ENCODE peak calls at places on chromosomes 12 and 14, in eight cellular contexts. W is left ventricle myocardium inferior, B is fibroblast of the aortic adventitia, K is dorsolateral prefrontal cortex, Q is BE2C, M is astrocyte of the spinal cord, R is heart right ventricle, T is HFF-Myc. A is an unnamed sample.

GRCh38 chr12:92297932-92298681 is 152.5 kb upstream of the BTG1 start:
- DNase-seq in W (no peak), B (peak), K (no peak), Q (no peak), M (peak), R (no peak), T (no peak), A (peak)

GRCh38 chr12:62712561-62712960 is 222.4 kb downstream of the PPM1H start:
- DNase-seq in W (no peak), B (no peak), K (no peak), Q (no peak), M (no peak), R (no peak), T (no peak), A (no peak)

GRCh38 chr12:131371580-131372475 is 339.1 kb upstream of the SFSWAP start:
- DNase-seq in W (no peak), B (no peak), K (no peak), Q (no peak), M (no peak), R (no peak), T (no peak), A (no peak)

GRCh38 chr12:18084080-18084479 is 5.9 kb downstream of the RERGL start:
- DNase-seq in W (no peak), B (no peak), K (no peak), Q (no peak), M (no peak), R (no peak), T (no peak), A (no peak)

GRCh38 chr12:132588821-132589669 is 21.3 kb downstream of the LRCOL1 start:
- DNase-seq in W (no peak), B (no peak), K (no peak), Q (no peak), M (no peak), R (no peak), T (no peak), A (no peak)

GRCh38 chr12:24574538-24574937 is 374.4 kb downstream of the BCAT1 start:
- DNase-seq in W (no peak), B (no peak), K (no peak), Q (no peak), M (no peak), R (no peak), T (no peak), A (no peak)

GRCh38 chr14:80637726-80638619 is 303.6 kb downstream of the CEP128 start:
- DNase-seq in W (no peak), B (no peak), K (no peak), Q (no peak), M (peak), R (no peak), T (peak), A (no peak)

GRCh38 chr14:104109731-104110361 is 24.3 kb downstream of the ASPG start:
- DNase-seq in W (peak), B (no peak), K (peak), Q (no peak), M (no peak), R (peak), T (no peak), A (no peak)

GRCh38 chr12:18446245-18446644 is 184.9 kb downstream of the PIK3C2G start:
- DNase-seq in W (no peak), B (no peak), K (no peak), Q (no peak), M (no peak), R (no peak), T (no peak), A (peak)

GRCh38 chr14:22839159-22839779 is 2.9 kb downstream of the MMP14 start:
- DNase-seq in W (no peak), B (peak), K (no peak), Q (no peak), M (no peak), R (no peak), T (no peak), A (peak)

GRCh38 chr14:80930836-80931389 is 10.6 kb downstream of the CEP128 start:
- DNase-seq in W (no peak), B (peak), K (no peak), Q (no peak), M (peak), R (no peak), T (peak), A (peak)

GRCh38 chr12:109563291-109564284 is 9.7 kb downstream of the MMAB start:
- DNase-seq in W (peak), B (no peak), K (no peak), Q (no peak), M (no peak), R (peak), T (no peak), A (no peak)

GRCh38 chr12:49872781-49873181 is 29.9 kb upstream of the BCDIN3D start:
- DNase-seq in W (no peak), B (peak), K (no peak), Q (no peak), M (no peak), R (no peak), T (no peak), A (no peak)

GRCh38 chr14:72894623-72895378 is 900 bp upstream of the DPF3 start:
- DNase-seq in W (peak), B (no peak), K (no peak), Q (peak), M (peak), R (peak), T (no peak), A (no peak)

GRCh38 chr14:64932231-64932630 is 10.3 kb downstream of the GPX2 start:
- DNase-seq in W (no peak), B (no peak), K (no peak), Q (no peak), M (no peak), R (no peak), T (no peak), A (no peak)

GRCh38 chr12:112303004-112303403 is 79.2 kb downstream of the HECTD4 start:
- DNase-seq in W (no peak), B (peak), K (no peak), Q (no peak), M (peak), R (no peak), T (peak), A (peak)

GRCh38 chr12:123142518-123142840 is 8.4 kb downstream of the PITPNM2 start:
- DNase-seq in W (no peak), B (no peak), K (no peak), Q (no peak), M (no peak), R (no peak), T (no peak), A (no peak)

GRCh38 chr14:50924236-50924635 is 20.0 kb downstream of the PYGL start:
- DNase-seq in W (no peak), B (no peak), K (no peak), Q (no peak), M (no peak), R (no peak), T (no peak), A (no peak)

GRCh38 chr12:116595186-116595585 is 36.0 kb downstream of the MAP1LC3B2 start:
- DNase-seq in W (no peak), B (peak), K (no peak), Q (no peak), M (no peak), R (no peak), T (no peak), A (no peak)

GRCh38 chr14:68247281-68247680 is 427.7 kb downstream of the RAD51B start:
- DNase-seq in W (no peak), B (no peak), K (no peak), Q (no peak), M (no peak), R (no peak), T (no peak), A (no peak)

GRCh38 chr14:59103396-59103795 is 85.1 kb upstream of the DAAM1 start:
- DNase-seq in W (no peak), B (peak), K (no peak), Q (no peak), M (peak), R (no peak), T (no peak), A (no peak)

GRCh38 chr12:52791271-52792184 is 4.4 kb downstream of the KRT3 start:
- DNase-seq in W (no peak), B (no peak), K (no peak), Q (no peak), M (no peak), R (no peak), T (no peak), A (no peak)

GRCh38 chr14:55153951-55154350 is 24.9 kb downstream of the LGALS3 start:
- DNase-seq in W (no peak), B (no peak), K (no peak), Q (no peak), M (no peak), R (no peak), T (no peak), A (no peak)

GRCh38 chr12:53298154-53298553 is 1.3 kb upstream of the MYG1 start:
- DNase-seq in W (no peak), B (peak), K (no peak), Q (no peak), M (peak), R (no peak), T (no peak), A (no peak)

GRCh38 chr14:52023518-52023917 is 34.2 kb downstream of the RTRAF start:
- DNase-seq in W (no peak), B (peak), K (no peak), Q (no peak), M (peak), R (no peak), T (peak), A (no peak)

GRCh38 chr12:12560587-12561304 is 1.9 kb downstream of the DUSP16 start:
- DNase-seq in W (no peak), B (peak), K (no peak), Q (no peak), M (peak), R (no peak), T (no peak), A (peak)

GRCh38 chr12:117321572-117321971 is 39.9 kb downstream of the NOS1 start:
- DNase-seq in W (no peak), B (no peak), K (no peak), Q (no peak), M (no peak), R (no peak), T (no peak), A (no peak)

GRCh38 chr12:52903855-52904508 is 894 bp downstream of the KRT8 start:
- DNase-seq in W (peak), B (no peak), K (no peak), Q (peak), M (peak), R (peak), T (no peak), A (peak)

GRCh38 chr14:49207451-49207850 is 378.7 kb downstream of the RPS29 start:
- DNase-seq in W (no peak), B (no peak), K (no peak), Q (no peak), M (no peak), R (no peak), T (no peak), A (no peak)

GRCh38 chr12:112904571-112904970 is 2.2 kb upstream of the OAS1 start:
- DNase-seq in W (no peak), B (peak), K (no peak), Q (no peak), M (peak), R (no peak), T (no peak), A (no peak)

GRCh38 chr12:94147991-94148840 is at the start of gene PLXNC1:
- DNase-seq in W (peak), B (peak), K (peak), Q (peak), M (peak), R (peak), T (no peak), A (peak)

GRCh38 chr14:101200650-101201516 is 297.4 kb upstream of the RTL1 start:
- DNase-seq in W (no peak), B (no peak), K (no peak), Q (no peak), M (no peak), R (no peak), T (no peak), A (no peak)

GRCh38 chr14:95282354-95282985 is 37.2 kb downstream of the CLMN start:
- DNase-seq in W (no peak), B (no peak), K (no peak), Q (no peak), M (no peak), R (no peak), T (no peak), A (no peak)

GRCh38 chr12:2264622-2265306 is 212.0 kb downstream of the CACNA1C start:
- DNase-seq in W (no peak), B (peak), K (no peak), Q (no peak), M (peak), R (no peak), T (no peak), A (no peak)

GRCh38 chr12:76032043-76032981 is 736 bp upstream of the PHLDA1 start:
- DNase-seq in W (peak), B (peak), K (no peak), Q (no peak), M (peak), R (no peak), T (no peak), A (peak)

GRCh38 chr14:89388853-89389252 is 28.2 kb downstream of the FOXN3 start:
- DNase-seq in W (no peak), B (peak), K (no peak), Q (no peak), M (peak), R (no peak), T (no peak), A (no peak)
- TF ChIP-seq CTCF in W (peak), B (peak), K (peak), Q (peak), M (peak), R (peak), T (peak), A (no peak)

GRCh38 chr14:69547701-69548348 is 26.8 kb downstream of the CCDC177 start:
- DNase-seq in W (no peak), B (no peak), K (peak), Q (peak), M (peak), R (no peak), T (no peak), A (peak)
- TF ChIP-seq CTCF in W (peak), B (peak), K (peak), Q (peak), M (peak), R (peak), T (peak), A (peak)

GRCh38 chr14:105974902-105975301 is 448.5 kb downstream of the TMEM121 start:
- DNase-seq in W (no peak), B (no peak), K (no peak), Q (peak), M (no peak), R (no peak), T (no peak), A (peak)
- TF ChIP-seq CTCF in W (no peak), B (no peak), K (no peak), Q (peak), M (no peak), R (peak), T (no peak), A (peak)

DNA sequence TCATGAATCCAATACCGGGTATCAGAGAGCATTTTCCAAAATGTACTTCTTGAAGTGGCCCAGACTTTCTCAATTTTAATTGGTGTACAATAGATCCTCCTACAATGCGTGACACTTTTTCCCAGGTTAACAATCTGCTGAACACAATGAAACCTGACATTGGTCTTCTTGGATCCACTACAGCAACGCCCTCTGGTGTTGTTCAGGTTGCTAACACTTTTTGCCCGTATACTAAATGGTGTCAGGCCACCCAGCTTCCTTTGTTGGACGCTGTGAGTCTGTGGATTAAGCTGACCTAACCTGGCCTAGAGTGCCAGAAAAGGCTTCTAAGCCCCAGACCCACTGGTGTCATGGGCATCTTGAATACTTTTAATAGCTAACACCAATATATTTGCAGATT is 89.2 kb downstream of the KCNK10 start:
- DNase-seq in W (no peak), B (peak), K (no peak), Q (peak), M (no peak), R (no peak), T (peak), A (no peak)
- TF ChIP-seq CTCF in W (no peak), B (peak), K (no peak), Q (peak), M (no peak), R (peak), T (peak), A (peak)

GRCh38 chr12:102659200-102659911 is 179.0 kb upstream of the IGF1 start:
- DNase-seq in W (no peak), B (no peak), K (no peak), Q (no peak), M (no peak), R (no peak), T (no peak), A (no peak)
- TF ChIP-seq CTCF in W (no peak), B (no peak), K (no peak), Q (peak), M (no peak), R (no peak), T (peak), A (no peak)